ENCODE peak calls at places on chromosome 14, in five cellular contexts. One of them, this sample, is unnamed.

GRCh38 chr14:54338696-54339317 is 58.0 kb upstream of the CDKN3 start:
- DNase-seq in tibial artery: no peak
- DNase-seq in GM12878: no peak
- DNase-seq in endothelial cell: peak
- DNase-seq in fibroblast of lung: peak
- DNase-seq in this sample: no peak

GRCh38 chr14:21102472-21103164 is 1.8 kb downstream of the TMEM253 start:
- DNase-seq in tibial artery: no peak
- DNase-seq in GM12878: no peak
- DNase-seq in endothelial cell: no peak
- DNase-seq in fibroblast of lung: no peak
- DNase-seq in this sample: no peak

GRCh38 chr14:75995372-75996041 is 9.9 kb downstream of the IFT43 start:
- DNase-seq in tibial artery: peak
- DNase-seq in GM12878: no peak
- DNase-seq in endothelial cell: no peak
- DNase-seq in fibroblast of lung: no peak
- DNase-seq in this sample: no peak

GRCh38 chr14:73612339-73613045 is at the start of gene ACOT6:
- DNase-seq in tibial artery: peak
- DNase-seq in GM12878: no peak
- DNase-seq in endothelial cell: peak
- DNase-seq in fibroblast of lung: peak
- DNase-seq in this sample: peak

GRCh38 chr14:98198385-98198784 is 1073.6 kb downstream of the BCL11B start:
- DNase-seq in tibial artery: no peak
- DNase-seq in GM12878: no peak
- DNase-seq in endothelial cell: no peak
- DNase-seq in fibroblast of lung: peak
- DNase-seq in this sample: peak

GRCh38 chr14:50012644-50013043 is 103.7 kb downstream of the VCPKMT start:
- DNase-seq in tibial artery: no peak
- DNase-seq in GM12878: no peak
- DNase-seq in endothelial cell: no peak
- DNase-seq in fibroblast of lung: peak
- DNase-seq in this sample: no peak

GRCh38 chr14:46250113-46250703 is 401.4 kb downstream of the RPL10L start:
- DNase-seq in tibial artery: no peak
- DNase-seq in GM12878: no peak
- DNase-seq in endothelial cell: peak
- DNase-seq in fibroblast of lung: peak
- DNase-seq in this sample: no peak

GRCh38 chr14:57692671-57693070 is 173.2 kb downstream of the SLC35F4 start:
- DNase-seq in tibial artery: no peak
- DNase-seq in GM12878: no peak
- DNase-seq in endothelial cell: no peak
- DNase-seq in fibroblast of lung: peak
- DNase-seq in this sample: no peak

GRCh38 chr14:49593016-49593415 is 5.7 kb upstream of the LRR1 start:
- DNase-seq in tibial artery: no peak
- DNase-seq in GM12878: no peak
- DNase-seq in endothelial cell: no peak
- DNase-seq in fibroblast of lung: peak
- DNase-seq in this sample: no peak

GRCh38 chr14:32720927-32721326 is 217.8 kb upstream of the NPAS3 start:
- DNase-seq in tibial artery: no peak
- DNase-seq in GM12878: no peak
- DNase-seq in endothelial cell: no peak
- DNase-seq in fibroblast of lung: peak
- DNase-seq in this sample: no peak

GRCh38 chr14:53929871-53930685 is 26.5 kb downstream of the BMP4 start:
- DNase-seq in tibial artery: no peak
- DNase-seq in GM12878: no peak
- DNase-seq in endothelial cell: peak
- DNase-seq in fibroblast of lung: no peak
- DNase-seq in this sample: peak

GRCh38 chr14:99326041-99326710 is 54.2 kb upstream of the BCL11B start:
- DNase-seq in tibial artery: no peak
- DNase-seq in GM12878: no peak
- DNase-seq in endothelial cell: no peak
- DNase-seq in fibroblast of lung: no peak
- DNase-seq in this sample: no peak

GRCh38 chr14:41785696-41786095 is 179.0 kb downstream of the LRFN5 start:
- DNase-seq in tibial artery: no peak
- DNase-seq in GM12878: no peak
- DNase-seq in endothelial cell: no peak
- DNase-seq in fibroblast of lung: no peak
- DNase-seq in this sample: no peak

GRCh38 chr14:25887251-25887908 is 710.5 kb downstream of the NOVA1 start:
- DNase-seq in tibial artery: no peak
- DNase-seq in GM12878: no peak
- DNase-seq in endothelial cell: no peak
- DNase-seq in fibroblast of lung: peak
- DNase-seq in this sample: no peak

GRCh38 chr14:100782516-100783320 is 43.2 kb upstream of the MEG3 start:
- DNase-seq in tibial artery: peak
- DNase-seq in GM12878: no peak
- DNase-seq in endothelial cell: no peak
- DNase-seq in fibroblast of lung: no peak
- DNase-seq in this sample: no peak

GRCh38 chr14:77145975-77146740 is 4.6 kb upstream of the ZDHHC22 start:
- DNase-seq in tibial artery: no peak
- DNase-seq in GM12878: no peak
- DNase-seq in endothelial cell: no peak
- DNase-seq in fibroblast of lung: no peak
- DNase-seq in this sample: no peak

GRCh38 chr14:55805250-55805649 is 225.2 kb downstream of the KTN1 start:
- DNase-seq in tibial artery: no peak
- DNase-seq in GM12878: no peak
- DNase-seq in endothelial cell: no peak
- DNase-seq in fibroblast of lung: no peak
- DNase-seq in this sample: no peak

GRCh38 chr14:67532998-67533753 is at the start of gene PLEKHH1:
- DNase-seq in tibial artery: peak
- DNase-seq in GM12878: no peak
- DNase-seq in endothelial cell: peak
- DNase-seq in fibroblast of lung: peak
- DNase-seq in this sample: peak

GRCh38 chr14:97002454-97002853 is 205.3 kb downstream of the VRK1 start:
- DNase-seq in tibial artery: no peak
- DNase-seq in GM12878: no peak
- DNase-seq in endothelial cell: no peak
- DNase-seq in fibroblast of lung: no peak
- DNase-seq in this sample: no peak

GRCh38 chr14:81169711-81170103 is 51.1 kb downstream of the GTF2A1 start:
- DNase-seq in tibial artery: peak
- DNase-seq in GM12878: no peak
- DNase-seq in endothelial cell: no peak
- DNase-seq in fibroblast of lung: no peak
- DNase-seq in this sample: peak

GRCh38 chr14:40058916-40059897 is 627.0 kb upstream of the FBXO33 start:
- DNase-seq in tibial artery: no peak
- DNase-seq in GM12878: no peak
- DNase-seq in endothelial cell: no peak
- DNase-seq in fibroblast of lung: no peak
- DNase-seq in this sample: no peak

GRCh38 chr14:77562681-77563080 is 53.8 kb downstream of the SPTLC2 start:
- DNase-seq in tibial artery: no peak
- DNase-seq in GM12878: no peak
- DNase-seq in endothelial cell: no peak
- DNase-seq in fibroblast of lung: peak
- DNase-seq in this sample: no peak

GRCh38 chr14:52015411-52016030 is 26.2 kb downstream of the RTRAF start:
- DNase-seq in tibial artery: no peak
- DNase-seq in GM12878: no peak
- DNase-seq in endothelial cell: peak
- DNase-seq in fibroblast of lung: peak
- DNase-seq in this sample: peak

GRCh38 chr14:99726538-99727095 is 42.5 kb downstream of the CYP46A1 start:
- DNase-seq in tibial artery: peak
- DNase-seq in GM12878: no peak
- DNase-seq in endothelial cell: no peak
- DNase-seq in fibroblast of lung: no peak
- DNase-seq in this sample: no peak

GRCh38 chr14:68977741-68978549 is 1.2 kb downstream of the ACTN1 start:
- DNase-seq in tibial artery: peak
- DNase-seq in GM12878: no peak
- DNase-seq in endothelial cell: peak
- DNase-seq in fibroblast of lung: peak
- DNase-seq in this sample: peak
- TF ChIP-seq CTCF in tibial artery: peak
- TF ChIP-seq CTCF in GM12878: no peak
- TF ChIP-seq CTCF in endothelial cell: no peak
- TF ChIP-seq CTCF in fibroblast of lung: no peak
- TF ChIP-seq CTCF in this sample: no peak

GRCh38 chr14:22263961-22264360 is 325.1 kb downstream of the DAD1 start:
- DNase-seq in tibial artery: no peak
- DNase-seq in GM12878: no peak
- DNase-seq in endothelial cell: no peak
- DNase-seq in fibroblast of lung: peak
- DNase-seq in this sample: no peak

GRCh38 chr14:22264759-22265158 is 324.3 kb downstream of the DAD1 start:
- DNase-seq in tibial artery: no peak
- DNase-seq in GM12878: no peak
- DNase-seq in endothelial cell: no peak
- DNase-seq in fibroblast of lung: no peak
- DNase-seq in this sample: no peak

GRCh38 chr14:22266683-22267082 is 322.3 kb downstream of the DAD1 start:
- DNase-seq in tibial artery: no peak
- DNase-seq in GM12878: no peak
- DNase-seq in endothelial cell: no peak
- DNase-seq in fibroblast of lung: no peak
- DNase-seq in this sample: no peak

GRCh38 chr14:22266141-22266442 is 322.9 kb downstream of the DAD1 start:
- DNase-seq in tibial artery: no peak
- DNase-seq in GM12878: no peak
- DNase-seq in endothelial cell: no peak
- DNase-seq in fibroblast of lung: peak
- DNase-seq in this sample: no peak

DNA sequence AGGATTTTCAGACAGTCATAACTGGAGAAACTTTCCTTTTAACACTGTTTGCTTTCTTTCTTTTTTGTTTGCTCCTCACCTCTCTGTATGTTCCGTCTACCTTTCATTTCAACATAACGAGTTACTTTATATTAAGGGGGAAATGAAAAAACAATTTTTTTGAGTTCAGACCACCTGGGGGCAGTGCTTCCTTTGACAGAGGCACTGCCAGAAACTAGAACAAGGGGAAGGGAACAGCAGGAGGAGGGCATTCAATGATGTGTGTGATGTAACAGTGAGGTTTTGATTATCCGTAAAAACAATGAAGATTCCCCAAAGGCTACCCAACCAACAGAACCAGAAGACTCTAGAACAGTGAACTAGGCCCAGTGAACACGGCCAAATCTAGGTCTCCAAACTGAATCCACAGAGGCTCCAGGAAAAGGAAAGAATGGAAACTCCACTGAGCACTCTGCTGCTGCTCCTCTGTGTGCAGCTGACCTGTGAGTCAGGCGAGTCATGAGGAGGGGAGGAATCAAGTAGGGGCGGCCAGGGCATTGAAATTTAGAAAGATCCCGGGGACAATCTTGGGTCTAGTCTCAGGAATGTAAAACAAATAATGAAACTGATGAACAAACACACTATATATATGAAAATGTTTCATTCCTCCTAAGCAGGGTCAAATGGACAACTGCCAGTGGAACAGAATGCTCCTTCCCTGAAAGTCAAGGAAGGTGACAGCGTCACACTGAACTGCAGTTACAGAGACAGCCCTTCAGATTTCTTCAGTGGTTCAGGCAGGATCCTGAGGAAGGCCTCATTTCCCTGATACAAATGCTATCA is 323.5 kb downstream of the DAD1 start:
- DNase-seq in tibial artery: peak
- DNase-seq in GM12878: no peak
- DNase-seq in endothelial cell: no peak
- DNase-seq in fibroblast of lung: peak
- DNase-seq in this sample: no peak
- TF ChIP-seq CTCF in tibial artery: no peak
- TF ChIP-seq CTCF in GM12878: peak
- TF ChIP-seq CTCF in endothelial cell: no peak
- TF ChIP-seq CTCF in fibroblast of lung: no peak
- TF ChIP-seq CTCF in this sample: no peak

DNA sequence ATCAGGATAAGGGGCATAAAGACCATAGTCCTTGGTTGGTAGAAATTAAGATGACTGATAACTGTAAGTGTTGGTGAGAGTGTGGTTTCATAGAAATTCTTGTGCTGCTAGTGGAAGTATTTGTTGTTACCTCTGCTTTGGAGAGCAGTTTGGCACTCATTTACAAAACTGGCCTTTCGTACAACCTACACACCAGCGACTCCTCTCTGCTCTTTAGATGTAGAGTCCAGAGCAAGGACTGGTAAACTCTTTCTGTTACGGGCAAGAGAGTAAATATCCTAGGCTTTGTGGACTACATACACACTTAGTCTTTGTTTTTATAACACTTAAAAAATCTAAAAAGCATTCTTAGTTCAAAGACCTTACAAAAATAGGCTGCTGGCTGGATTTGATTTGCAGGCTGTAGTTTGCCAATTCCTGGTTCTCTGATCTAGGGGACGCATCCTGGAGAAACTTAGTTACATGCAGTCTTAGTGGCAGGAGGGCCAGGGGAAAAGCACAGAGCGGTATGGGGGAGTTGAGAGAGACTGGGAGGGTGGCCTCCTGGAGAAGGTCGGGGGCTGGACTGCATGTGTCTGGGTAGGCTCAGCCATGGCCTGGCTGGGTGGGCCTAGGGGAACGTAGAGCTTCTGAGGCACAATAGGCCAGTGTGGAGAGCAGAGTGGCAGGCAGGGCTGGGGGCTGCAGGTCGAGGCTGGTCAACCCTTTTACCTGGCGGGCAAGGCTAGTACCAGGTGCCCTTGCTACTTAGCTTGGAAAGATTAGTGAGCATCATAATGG is 55.3 kb upstream of the AMN start:
- DNase-seq in tibial artery: no peak
- DNase-seq in GM12878: no peak
- DNase-seq in endothelial cell: no peak
- DNase-seq in fibroblast of lung: peak
- DNase-seq in this sample: no peak
- TF ChIP-seq CTCF in tibial artery: no peak
- TF ChIP-seq CTCF in GM12878: no peak
- TF ChIP-seq CTCF in endothelial cell: no peak
- TF ChIP-seq CTCF in fibroblast of lung: no peak
- TF ChIP-seq CTCF in this sample: no peak

GRCh38 chr14:103675957-103676356 is 39.3 kb downstream of the XRCC3 start:
- DNase-seq in tibial artery: no peak
- DNase-seq in GM12878: no peak
- DNase-seq in endothelial cell: no peak
- DNase-seq in fibroblast of lung: no peak
- DNase-seq in this sample: no peak

GRCh38 chr14:103676881-103677675 is 38.2 kb downstream of the XRCC3 start:
- DNase-seq in tibial artery: no peak
- DNase-seq in GM12878: no peak
- DNase-seq in endothelial cell: no peak
- DNase-seq in fibroblast of lung: no peak
- DNase-seq in this sample: no peak

GRCh38 chr14:103680491-103681231 is 34.6 kb downstream of the XRCC3 start:
- DNase-seq in tibial artery: no peak
- DNase-seq in GM12878: no peak
- DNase-seq in endothelial cell: no peak
- DNase-seq in fibroblast of lung: no peak
- DNase-seq in this sample: no peak

GRCh38 chr14:103683139-103683538 is 32.1 kb downstream of the XRCC3 start:
- DNase-seq in tibial artery: no peak
- DNase-seq in GM12878: no peak
- DNase-seq in endothelial cell: no peak
- DNase-seq in fibroblast of lung: no peak
- DNase-seq in this sample: no peak

GRCh38 chr14:103679351-103679750 is 35.9 kb downstream of the XRCC3 start:
- DNase-seq in tibial artery: no peak
- DNase-seq in GM12878: peak
- DNase-seq in endothelial cell: peak
- DNase-seq in fibroblast of lung: no peak
- DNase-seq in this sample: peak
- TF ChIP-seq CTCF in tibial artery: peak
- TF ChIP-seq CTCF in GM12878: peak
- TF ChIP-seq CTCF in endothelial cell: no peak
- TF ChIP-seq CTCF in fibroblast of lung: peak
- TF ChIP-seq CTCF in this sample: peak